ENCODE peak calls at places on chromosomes 4 and X, in eight cellular contexts. K is NCI-H2081; P is amniotic stem cell; R is stimulated activated CD4-positive, alpha-beta T cell treated with anti-CD3 and anti-CD28 coated beads, Interleukin-12 subunit alpha, Interleukin-12 subunit beta, amount 100 ng/mL, for 48 hours; G is LoVo; L is left lung; H is NCI-H1105; C is mucosa of descending colon. Z is an unnamed sample.

GRCh38 chrX:130108647-130109428 is 1.5 kb downstream of the ELF4 start:
- DNase-seq in K (no peak), P (no peak), R (no peak), G (peak; percentile 21), L (peak; percentile 66), H (peak; percentile 30), C (peak; percentile 78), Z (peak; percentile 41)

GRCh38 chr4:173194175-173194574 is 25.6 kb downstream of the GALNT7 start:
- DNase-seq in K (no peak), P (no peak), R (no peak), G (no peak), L (no peak), H (no peak), C (no peak), Z (no peak)

GRCh38 chr4:154329268-154329858 is 162.2 kb downstream of the DCHS2 start:
- DNase-seq in K (peak; percentile 5), P (no peak), R (no peak), G (no peak), L (no peak), H (no peak), C (no peak), Z (no peak)

GRCh38 chr4:14130551-14130950 is 503.0 kb upstream of the BOD1L1 start:
- DNase-seq in K (no peak), P (no peak), R (no peak), G (no peak), L (no peak), H (no peak), C (no peak), Z (no peak)

GRCh38 chr4:30536231-30536630 is 183.9 kb upstream of the PCDH7 start:
- DNase-seq in K (no peak), P (no peak), R (no peak), G (peak; percentile 23), L (no peak), H (no peak), C (no peak), Z (no peak)

GRCh38 chr4:112214397-112215264 is 17.0 kb upstream of the AP1AR start:
- DNase-seq in K (no peak), P (no peak), R (no peak), G (peak; percentile 49), L (no peak), H (no peak), C (no peak), Z (no peak)

GRCh38 chr4:58553679-58554078 is 1443.5 kb upstream of the IGFBP7 start:
- DNase-seq in K (no peak), P (no peak), R (no peak), G (no peak), L (no peak), H (no peak), C (no peak), Z (no peak)

GRCh38 chr4:86452323-86452995 is 92.6 kb upstream of the MAPK10 start:
- DNase-seq in K (no peak), P (no peak), R (no peak), G (no peak), L (no peak), H (peak; percentile 9), C (no peak), Z (no peak)

GRCh38 chrX:105872921-105873320 is 50.6 kb downstream of the NRK start:
- DNase-seq in K (no peak), P (no peak), R (no peak), G (no peak), L (no peak), H (no peak), C (no peak), Z (no peak)

GRCh38 chrX:27890611-27891010 is 82.8 kb downstream of the MAGEB10 start:
- DNase-seq in K (no peak), P (no peak), R (no peak), G (peak; percentile 3), L (no peak), H (no peak), C (no peak), Z (no peak)

GRCh38 chr4:73844352-73844751 is 7.9 kb downstream of the CXCL6 start:
- DNase-seq in K (no peak), P (no peak), R (no peak), G (peak; percentile 22), L (no peak), H (no peak), C (no peak), Z (no peak)

GRCh38 chr4:3302164-3302785 is 9.5 kb downstream of the RGS12 start:
- DNase-seq in K (no peak), P (no peak), R (no peak), G (no peak), L (no peak), H (no peak), C (no peak), Z (peak; percentile 50)

GRCh38 chr4:150265806-150266205 is 187.6 kb downstream of the DCLK2 start:
- DNase-seq in K (no peak), P (no peak), R (no peak), G (no peak), L (no peak), H (no peak), C (no peak), Z (no peak)

GRCh38 chr4:2365054-2365912 is 53.2 kb downstream of the ZFYVE28 start:
- DNase-seq in K (no peak), P (no peak), R (no peak), G (no peak), L (no peak), H (no peak), C (no peak), Z (no peak)

GRCh38 chr4:85515701-85516100 is 40.8 kb downstream of the ARHGAP24 start:
- DNase-seq in K (no peak), P (no peak), R (no peak), G (no peak), L (no peak), H (no peak), C (no peak), Z (no peak)

GRCh38 chr4:17482716-17483115 is 29.2 kb downstream of the QDPR start:
- DNase-seq in K (no peak), P (no peak), R (no peak), G (no peak), L (no peak), H (no peak), C (no peak), Z (no peak)

GRCh38 chrX:786441-786881 is 155.9 kb downstream of the SHOX start:
- DNase-seq in K (no peak), P (no peak), R (no peak), G (no peak), L (no peak), H (no peak), C (no peak), Z (no peak)

GRCh38 chrX:155086202-155086840 is 15.0 kb downstream of the BRCC3 start:
- DNase-seq in K (no peak), P (no peak), R (no peak), G (peak; percentile 1), L (no peak), H (no peak), C (peak; percentile 30), Z (no peak)

GRCh38 chrX:42020225-42020624 is 96.9 kb upstream of the CASK start:
- DNase-seq in K (no peak), P (no peak), R (no peak), G (no peak), L (no peak), H (no peak), C (no peak), Z (no peak)

Z was measured in stimulated activated naive B cell treated with anti-CD40 and anti-IgM and Interleukin-4, amounts not matched to agents 10 μg/mL and 1 μg/mL and 100 μg/mL, for 72 hours.